ENCODE peak calls at places on chromosomes 1 and 21, in four cellular contexts. A is HepG2, I is K562, T is GM12878. S is an unnamed sample.

GRCh38 chr1:204746838-204747442 is 61.4 kb upstream of the LRRN2 start:
- DNase-seq in A (peak), I (peak), T (no peak), S (peak)

GRCh38 chr1:233355841-233356704 is 28.5 kb downstream of the MAP3K21 start:
- DNase-seq in A (no peak), I (no peak), T (no peak), S (no peak)

GRCh38 chr1:210978316-210978993 is 155.5 kb downstream of the KCNH1 start:
- DNase-seq in A (no peak), I (no peak), T (no peak), S (no peak)

GRCh38 chr1:233606813-233607212 is 7.1 kb upstream of the KCNK1 start:
- DNase-seq in A (no peak), I (no peak), T (no peak), S (no peak)

GRCh38 chr1:234683856-234684632 is 74.1 kb upstream of the IRF2BP2 start:
- DNase-seq in A (peak), I (no peak), T (no peak), S (no peak)

GRCh38 chr1:20446796-20447195 is 39.2 kb downstream of the CAMK2N1 start:
- DNase-seq in A (no peak), I (no peak), T (no peak), S (no peak)

GRCh38 chr1:156025873-156026272 is 5.1 kb upstream of the SSR2 start:
- DNase-seq in A (peak), I (peak), T (no peak), S (peak)

GRCh38 chr1:212106286-212106792 is 70.8 kb downstream of the DTL start:
- DNase-seq in A (no peak), I (no peak), T (no peak), S (no peak)

GRCh38 chr1:240765732-240766363 is 153.9 kb upstream of the GREM2 start:
- DNase-seq in A (no peak), I (no peak), T (no peak), S (no peak)

GRCh38 chr1:164886101-164886500 is 327.1 kb downstream of the PBX1 start:
- DNase-seq in A (no peak), I (no peak), T (no peak), S (no peak)

GRCh38 chr1:200530551-200531261 is 89.8 kb downstream of the KIF14 start:
- DNase-seq in A (no peak), I (no peak), T (no peak), S (no peak)

GRCh38 chr1:241706967-241707366 is 54.9 kb downstream of the WDR64 start:
- DNase-seq in A (no peak), I (no peak), T (no peak), S (no peak)

GRCh38 chr1:228511539-228512445 is 24.6 kb downstream of the RNF187 start:
- DNase-seq in A (no peak), I (no peak), T (no peak), S (no peak)

GRCh38 chr1:201882665-201883132 is 6.0 kb upstream of the SHISA4 start:
- DNase-seq in A (no peak), I (peak), T (peak), S (no peak)

GRCh38 chr1:95035536-95035935 is 37.2 kb downstream of the ALG14 start:
- DNase-seq in A (no peak), I (no peak), T (no peak), S (no peak)

DNA sequence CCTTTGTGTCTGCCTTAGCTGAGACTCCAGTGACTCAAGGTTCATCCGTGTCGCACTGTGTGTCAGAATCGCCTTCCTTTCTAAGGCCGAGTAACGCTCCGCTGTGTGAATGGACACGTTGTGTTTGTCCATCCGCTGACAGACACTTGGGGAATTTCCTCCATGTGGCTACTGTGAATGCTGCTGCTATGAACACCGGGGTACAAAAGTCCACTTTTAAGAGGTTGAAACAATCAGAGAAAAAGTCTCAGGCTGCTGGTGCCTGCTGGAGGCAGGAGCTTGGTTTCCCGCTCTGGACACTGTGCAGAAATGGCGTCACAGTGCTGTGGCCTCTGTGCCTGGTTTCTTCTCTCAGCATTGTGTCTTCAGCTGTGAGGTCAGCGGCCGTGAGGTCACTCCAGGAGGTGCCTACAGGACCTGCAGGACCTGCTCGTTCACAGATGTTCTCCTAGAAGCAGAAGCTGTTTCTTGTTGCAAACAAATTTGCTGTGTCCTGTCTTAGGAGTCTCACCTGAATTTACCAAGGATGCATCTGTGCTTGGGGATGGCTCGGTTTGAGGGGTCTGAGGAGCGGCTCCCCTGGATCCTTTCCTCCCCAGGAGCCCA is 34.2 kb downstream of the KRTAP10-1 start:
- DNase-seq in A (peak), I (no peak), T (no peak), S (no peak)
- TF ChIP-seq SP1 in A (no peak), I (no peak), T (no peak), S (no peak)

DNA sequence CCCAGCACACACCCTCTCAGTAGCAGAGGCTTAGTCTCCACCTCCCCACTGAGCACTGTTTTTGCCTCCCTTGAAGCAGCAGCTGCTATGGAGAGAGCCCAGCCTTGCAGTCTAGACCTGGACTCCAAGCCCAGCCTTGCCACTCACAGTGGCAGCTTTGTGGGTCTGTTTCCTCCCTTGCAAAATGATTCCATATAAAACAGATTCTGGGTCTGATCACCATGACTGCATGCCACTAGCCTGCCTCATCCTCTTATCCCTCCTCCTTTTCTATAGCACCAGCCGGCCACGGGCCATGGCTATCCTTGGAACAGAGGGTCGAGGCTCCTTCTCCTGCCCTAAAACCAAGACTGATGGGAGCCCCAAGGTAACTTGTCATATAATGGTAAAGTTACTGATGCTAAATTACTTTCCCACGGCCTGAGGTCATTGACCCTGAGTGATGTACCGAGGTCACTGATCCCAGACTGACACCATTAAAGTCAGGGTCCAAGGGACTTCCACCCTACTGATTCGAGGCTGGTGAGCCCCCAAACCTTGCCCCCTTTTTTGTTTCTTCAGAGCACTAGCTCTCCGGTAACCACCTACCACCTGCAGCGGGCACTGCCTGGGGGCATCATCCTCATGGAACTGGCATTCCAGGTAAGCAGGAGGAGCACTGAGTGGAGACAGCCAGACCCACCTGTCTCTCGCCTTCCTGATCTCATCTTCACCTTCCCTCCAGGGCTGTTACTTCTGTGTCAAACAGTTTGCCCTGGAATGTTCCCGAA is 7.9 kb downstream of the HYI start:
- DNase-seq in A (no peak), I (no peak), T (no peak), S (no peak)
- TF ChIP-seq FOXK2 in A (no peak), I (no peak), T (no peak), S (no peak)

GRCh38 chr21:41507521-41508414 is at the start of gene TMPRSS2:
- DNase-seq in A (no peak), I (no peak), T (no peak), S (no peak)
- TF ChIP-seq SP1 in A (no peak), I (no peak), T (no peak), S (no peak)

GRCh38 chr1:65921461-65921860 is 128.8 kb downstream of the PDE4B start:
- DNase-seq in A (no peak), I (no peak), T (no peak), S (no peak)
- TF ChIP-seq FOXK2 in A (no peak), I (no peak), T (no peak), S (no peak)

DNA sequence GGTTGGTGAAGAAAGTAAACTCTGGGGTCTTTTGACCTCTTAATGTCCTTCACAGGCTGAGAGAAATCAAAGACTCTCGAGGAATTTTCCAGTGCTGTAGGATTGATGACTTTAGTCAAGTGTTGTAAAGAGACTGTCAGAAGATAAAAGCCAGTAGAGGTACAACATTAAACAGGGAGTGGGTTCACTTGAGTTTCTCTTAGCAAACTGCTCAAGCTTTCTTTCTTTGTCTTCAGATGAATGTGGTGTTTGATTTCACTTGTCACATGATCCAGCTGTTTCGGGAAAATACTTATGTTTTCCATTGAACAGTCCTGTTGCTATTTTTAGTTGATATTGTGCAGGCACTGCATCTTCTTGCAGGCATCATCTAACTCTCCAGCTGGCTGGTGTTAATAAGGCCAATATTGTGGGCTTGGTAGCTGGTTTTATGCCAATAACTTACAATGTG is 45.6 kb downstream of the XCL2 start:
- DNase-seq in A (no peak), I (no peak), T (no peak), S (no peak)
- TF ChIP-seq SP1 in A (no peak), I (no peak), T (no peak), S (no peak)

GRCh38 chr1:115069626-115070308 is 19.5 kb downstream of the TSPAN2 start:
- DNase-seq in A (no peak), I (no peak), T (no peak), S (no peak)
- TF ChIP-seq FOXK2 in A (no peak), I (no peak), T (no peak), S (no peak)

GRCh38 chr1:2429780-2430591 is 17.6 kb upstream of the PEX10 start:
- DNase-seq in A (no peak), I (peak), T (no peak), S (no peak)

GRCh38 chr1:2428490-2428889 is 16.1 kb upstream of the PEX10 start:
- DNase-seq in A (no peak), I (no peak), T (no peak), S (no peak)

GRCh38 chr1:2425875-2426274 is 13.5 kb upstream of the PEX10 start:
- DNase-seq in A (no peak), I (no peak), T (no peak), S (no peak)

GRCh38 chr1:2427051-2427450 is 14.7 kb upstream of the PEX10 start:
- DNase-seq in A (no peak), I (no peak), T (no peak), S (no peak)

DNA sequence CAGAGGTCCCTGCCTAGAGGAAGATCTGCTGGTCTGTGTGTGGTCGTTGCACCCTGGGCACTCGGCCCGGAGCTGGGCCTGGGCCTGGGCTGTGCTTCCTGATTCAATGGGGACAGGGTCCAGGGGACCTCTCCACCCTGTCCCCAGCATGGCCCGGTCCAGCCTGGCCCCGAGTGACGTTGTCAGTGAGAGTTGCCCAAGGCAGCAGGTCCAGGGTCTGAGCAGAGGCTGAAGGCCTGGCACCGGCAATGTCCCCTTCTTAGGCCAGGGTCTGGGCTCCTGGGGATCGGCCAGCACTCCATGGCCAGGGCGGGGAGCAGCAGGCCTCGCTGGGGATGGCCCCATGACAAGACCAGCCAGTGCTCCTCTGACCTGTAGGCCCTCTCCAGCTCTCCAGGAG is 15.6 kb upstream of the PEX10 start:
- DNase-seq in A (no peak), I (no peak), T (no peak), S (no peak)
- TF ChIP-seq SP1 in A (no peak), I (no peak), T (no peak), S (no peak)

GRCh38 chr1:109242387-109242786 is 7.0 kb upstream of the CELSR2 start:
- DNase-seq in A (no peak), I (no peak), T (no peak), S (no peak)
- TF ChIP-seq FOXK2 in A (no peak), I (no peak), T (no peak), S (no peak)

GRCh38 chr1:82790556-82790955 is 989.8 kb downstream of the ADGRL2 start:
- DNase-seq in A (no peak), I (no peak), T (no peak), S (no peak)
- TF ChIP-seq SP1 in A (no peak), I (no peak), T (no peak), S (no peak)